ENCODE peak calls at places on chromosomes 1 and 21, in ten cellular contexts. V is brain microvascular endothelial cell, G is AG09309, H is A549, A is WTC11, U is AG10803, F is fibroblast of lung, Y is AG04450, T is H9, O is fibroblast of mammary gland. Q is an unnamed sample.

GRCh38 chr1:8374812-8375211 is 56.9 kb downstream of the SLC45A1 start:
- DNase-seq in V (peak), G (no peak), H (peak), A (peak), U (peak), F (peak), Y (no peak), T (peak), O (peak), Q (peak)

GRCh38 chr1:65658122-65658521 is 134.6 kb upstream of the PDE4B start:
- DNase-seq in V (no peak), G (no peak), H (no peak), A (no peak), U (peak), F (peak), Y (no peak), T (no peak), O (peak), Q (peak)

GRCh38 chr1:23035823-23036452 is 16.7 kb downstream of the KDM1A start:
- DNase-seq in V (peak), G (no peak), H (no peak), A (no peak), U (no peak), F (no peak), Y (no peak), T (no peak), O (no peak), Q (no peak)

GRCh38 chr1:13543927-13544556 is 30.2 kb upstream of the LRRC38 start:
- DNase-seq in V (no peak), G (no peak), H (peak), A (peak), U (peak), F (no peak), Y (no peak), T (no peak), O (peak), Q (peak)

GRCh38 chr1:53294557-53294956 is 33.3 kb downstream of the LRP8 start:
- DNase-seq in V (peak), G (no peak), H (no peak), A (no peak), U (peak), F (no peak), Y (peak), T (no peak), O (peak), Q (peak)

GRCh38 chr1:208000504-208000903 is 89.6 kb upstream of the CD34 start:
- DNase-seq in V (no peak), G (no peak), H (no peak), A (no peak), U (no peak), F (no peak), Y (no peak), T (no peak), O (no peak), Q (no peak)

GRCh38 chr1:44826375-44827196 is 16.5 kb downstream of the PTCH2 start:
- DNase-seq in V (no peak), G (no peak), H (no peak), A (no peak), U (no peak), F (no peak), Y (no peak), T (peak), O (peak), Q (no peak)

GRCh38 chr1:68600049-68600661 is 103.3 kb upstream of the DEPDC1 start:
- DNase-seq in V (no peak), G (no peak), H (no peak), A (peak), U (peak), F (peak), Y (no peak), T (peak), O (peak), Q (peak)

GRCh38 chr1:14970115-14970798 is 183.3 kb upstream of the TMEM51 start:
- DNase-seq in V (peak), G (peak), H (peak), A (peak), U (peak), F (peak), Y (no peak), T (peak), O (peak), Q (peak)

GRCh38 chr1:199545780-199546179 is 481.7 kb upstream of the NR5A2 start:
- DNase-seq in V (no peak), G (no peak), H (peak), A (peak), U (no peak), F (no peak), Y (no peak), T (peak), O (peak), Q (peak)

GRCh38 chr1:24946861-24947658 is 17.0 kb upstream of the RUNX3 start:
- DNase-seq in V (peak), G (no peak), H (no peak), A (no peak), U (peak), F (no peak), Y (no peak), T (no peak), O (peak), Q (no peak)

GRCh38 chr1:235331391-235331790 is 3.0 kb downstream of the GGPS1 start:
- DNase-seq in V (no peak), G (no peak), H (no peak), A (no peak), U (no peak), F (no peak), Y (no peak), T (no peak), O (no peak), Q (peak)

GRCh38 chr21:43866233-43866632 is 1.2 kb downstream of the AGPAT3 start:
- DNase-seq in V (peak), G (peak), H (no peak), A (no peak), U (peak), F (peak), Y (no peak), T (no peak), O (peak), Q (peak)

GRCh38 chr1:2412773-2413494 is 570 bp upstream of the PEX10 start:
- DNase-seq in V (no peak), G (no peak), H (peak), A (peak), U (peak), F (no peak), Y (no peak), T (no peak), O (peak), Q (peak)

GRCh38 chr1:94247146-94248094 is 10.0 kb upstream of the ARHGAP29 start:
- DNase-seq in V (peak), G (no peak), H (peak), A (peak), U (peak), F (peak), Y (no peak), T (peak), O (peak), Q (peak)

GRCh38 chr1:150881331-150882070 is 5.1 kb upstream of the ARNT start:
- DNase-seq in V (peak), G (peak), H (no peak), A (no peak), U (peak), F (peak), Y (peak), T (no peak), O (peak), Q (peak)

GRCh38 chr1:82177190-82177589 is 376.5 kb downstream of the ADGRL2 start:
- DNase-seq in V (no peak), G (no peak), H (no peak), A (no peak), U (no peak), F (peak), Y (no peak), T (no peak), O (peak), Q (peak)

GRCh38 chr1:48471103-48471502 is 901 bp downstream of the SPATA6 start:
- DNase-seq in V (no peak), G (no peak), H (no peak), A (no peak), U (no peak), F (peak), Y (no peak), T (no peak), O (peak), Q (no peak)

GRCh38 chr1:71494163-71494562 is 413.3 kb upstream of the ZRANB2 start:
- DNase-seq in V (no peak), G (peak), H (no peak), A (no peak), U (peak), F (no peak), Y (no peak), T (no peak), O (peak), Q (peak)

GRCh38 chr1:46180082-46180616 is 3.9 kb upstream of the P3R3URF start:
- DNase-seq in V (no peak), G (no peak), H (no peak), A (peak), U (no peak), F (no peak), Y (no peak), T (peak), O (no peak), Q (peak)

GRCh38 chr1:80535446-80535845 is 1265.3 kb upstream of the ADGRL2 start:
- DNase-seq in V (no peak), G (no peak), H (no peak), A (no peak), U (no peak), F (no peak), Y (no peak), T (no peak), O (no peak), Q (no peak)

GRCh38 chr1:39409055-39409816 is 82.2 kb upstream of the BMP8A start:
- DNase-seq in V (peak), G (no peak), H (no peak), A (peak), U (peak), F (peak), Y (no peak), T (peak), O (peak), Q (no peak)

GRCh38 chr1:212030936-212031528 is 4.3 kb downstream of the INTS7 start:
- DNase-seq in V (peak), G (peak), H (peak), A (no peak), U (peak), F (peak), Y (peak), T (no peak), O (peak), Q (peak)

GRCh38 chr1:17995480-17995879 is 112.1 kb upstream of the IGSF21 start:
- DNase-seq in V (no peak), G (no peak), H (no peak), A (no peak), U (no peak), F (no peak), Y (no peak), T (no peak), O (no peak), Q (no peak)

GRCh38 chr1:207825719-207826556 is 74.1 kb downstream of the CD46 start:
- DNase-seq in V (peak), G (no peak), H (no peak), A (no peak), U (peak), F (peak), Y (no peak), T (no peak), O (peak), Q (peak)

GRCh38 chr1:14810631-14811325 is 212.3 kb downstream of the KAZN start:
- DNase-seq in V (no peak), G (peak), H (no peak), A (no peak), U (peak), F (no peak), Y (no peak), T (no peak), O (peak), Q (no peak)

GRCh38 chr1:221286399-221286798 is 407.2 kb downstream of the HLX start:
- DNase-seq in V (no peak), G (no peak), H (no peak), A (no peak), U (no peak), F (no peak), Y (no peak), T (no peak), O (no peak), Q (no peak)

GRCh38 chr21:30839304-30839703 is 9.7 kb upstream of the KRTAP7-1 start:
- DNase-seq in V (peak), G (no peak), H (no peak), A (peak), U (no peak), F (no peak), Y (no peak), T (peak), O (peak), Q (peak)
- TF ChIP-seq CTCF in V (peak), G (no peak), H (no peak), A (peak), U (no peak), F (no peak), Y (no peak), T (peak), O (peak), Q (peak)

GRCh38 chr1:166233750-166234366 is 67.1 kb upstream of the FAM78B start:
- DNase-seq in V (no peak), G (no peak), H (no peak), A (no peak), U (no peak), F (no peak), Y (no peak), T (no peak), O (no peak), Q (no peak)
- TF ChIP-seq CTCF in V (no peak), G (no peak), H (no peak), A (no peak), U (no peak), F (no peak), Y (no peak), T (no peak), O (no peak), Q (no peak)

DNA sequence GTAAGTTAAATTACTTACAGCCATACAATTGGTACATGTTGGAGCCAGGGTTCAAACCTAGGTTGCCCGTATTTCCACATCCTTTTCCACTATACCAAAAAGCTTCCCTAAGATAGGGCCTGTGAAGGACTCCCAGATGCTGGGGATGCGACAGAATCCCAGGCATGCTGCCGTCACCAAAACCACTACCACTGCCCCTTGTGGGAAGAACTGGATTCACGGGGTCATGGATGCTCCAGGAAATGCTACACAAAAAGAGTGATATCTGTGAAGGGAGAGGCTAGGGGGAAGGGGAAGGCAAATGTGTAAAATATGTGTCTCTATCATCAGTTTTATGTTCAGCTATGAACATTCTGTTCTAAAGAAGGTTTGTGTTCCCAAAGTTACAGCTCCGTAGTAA is 133.9 kb upstream of the IVNS1ABP start:
- DNase-seq in V (no peak), G (no peak), H (no peak), A (peak), U (no peak), F (no peak), Y (no peak), T (peak), O (no peak), Q (no peak)
- TF ChIP-seq CTCF in V (peak), G (no peak), H (no peak), A (no peak), U (no peak), F (no peak), Y (no peak), T (peak), O (no peak), Q (no peak)

GRCh38 chr1:110495926-110496600 is 22.9 kb downstream of the KCNA10 start:
- DNase-seq in V (peak), G (peak), H (peak), A (peak), U (peak), F (peak), Y (peak), T (peak), O (peak), Q (peak)
- TF ChIP-seq CTCF in V (peak), G (peak), H (peak), A (peak), U (peak), F (peak), Y (peak), T (peak), O (peak), Q (peak)

GRCh38 chr1:11286735-11287410 is 13.9 kb downstream of the UBIAD1 start:
- DNase-seq in V (peak), G (no peak), H (no peak), A (no peak), U (peak), F (peak), Y (no peak), T (peak), O (peak), Q (no peak)

GRCh38 chr1:11289064-11289463 is 16.1 kb downstream of the UBIAD1 start:
- DNase-seq in V (no peak), G (no peak), H (no peak), A (no peak), U (no peak), F (no peak), Y (no peak), T (no peak), O (no peak), Q (no peak)

GRCh38 chr1:11283148-11283547 is 10.2 kb downstream of the UBIAD1 start:
- DNase-seq in V (no peak), G (no peak), H (no peak), A (no peak), U (no peak), F (no peak), Y (no peak), T (no peak), O (no peak), Q (no peak)

GRCh38 chr1:11284784-11285183 is 11.8 kb downstream of the UBIAD1 start:
- DNase-seq in V (no peak), G (no peak), H (no peak), A (no peak), U (no peak), F (no peak), Y (no peak), T (no peak), O (no peak), Q (no peak)

GRCh38 chr1:11285883-11286734 is 13.1 kb downstream of the UBIAD1 start:
- DNase-seq in V (no peak), G (no peak), H (no peak), A (no peak), U (peak), F (peak), Y (no peak), T (no peak), O (peak), Q (no peak)
- TF ChIP-seq CTCF in V (no peak), G (peak), H (peak), A (no peak), U (peak), F (peak), Y (peak), T (no peak), O (peak), Q (peak)

DNA sequence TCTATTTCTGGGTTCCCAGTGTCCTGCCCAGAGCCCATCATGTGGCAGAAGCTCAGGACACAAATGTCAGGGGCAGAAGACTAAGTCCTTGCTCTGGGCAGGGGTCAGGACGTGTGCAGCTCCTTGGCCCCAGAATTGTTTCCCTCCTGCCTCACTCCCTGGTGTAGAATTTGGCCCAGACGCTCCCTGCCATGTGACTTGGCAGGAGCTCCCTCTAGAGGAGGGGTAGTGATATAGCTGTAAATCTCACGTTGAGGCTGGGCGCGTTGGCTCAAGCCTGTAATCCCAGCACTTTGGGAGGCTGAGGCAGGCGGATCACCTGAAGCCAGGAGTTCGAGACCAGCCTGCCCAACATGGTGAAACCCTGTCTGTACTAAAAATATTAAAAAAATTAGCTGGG is 91.2 kb downstream of the UBIAD1 start:
- DNase-seq in V (no peak), G (no peak), H (no peak), A (peak), U (no peak), F (no peak), Y (no peak), T (no peak), O (no peak), Q (no peak)
- TF ChIP-seq CTCF in V (peak), G (no peak), H (peak), A (peak), U (no peak), F (no peak), Y (no peak), T (peak), O (peak), Q (peak)

Q was measured in MCF 10A.